ENCODE peak calls at places on chromosome 7, in six cellular contexts. One of them, this sample, is unnamed.
A peak's percentile ranks its signal among the peaks of the same experiment; 100 is the strongest.

GRCh38 chr7:131652194-131652593 is 95.8 kb upstream of the PODXL start:
- DNase-seq in A549: no peak
- DNase-seq in GM12878: no peak
- DNase-seq in HepG2: no peak
- DNase-seq in NB4: no peak
- DNase-seq in endothelial cell of umbilical vein: no peak
- DNase-seq in this sample: no peak

GRCh38 chr7:71829499-71829898 is 582.6 kb downstream of the CALN1 start:
- DNase-seq in A549: no peak
- DNase-seq in GM12878: no peak
- DNase-seq in HepG2: no peak
- DNase-seq in NB4: no peak
- DNase-seq in endothelial cell of umbilical vein: no peak
- DNase-seq in this sample: no peak

GRCh38 chr7:74655785-74656420 is 1.6 kb upstream of the GTF2I start:
- DNase-seq in A549: no peak
- DNase-seq in GM12878: no peak
- DNase-seq in HepG2: no peak
- DNase-seq in NB4: no peak
- DNase-seq in endothelial cell of umbilical vein: no peak
- DNase-seq in this sample: no peak

GRCh38 chr7:33771422-33771821 is 133.9 kb upstream of the BMPER start:
- DNase-seq in A549: no peak
- DNase-seq in GM12878: no peak
- DNase-seq in HepG2: no peak
- DNase-seq in NB4: no peak
- DNase-seq in endothelial cell of umbilical vein: no peak
- DNase-seq in this sample: no peak

GRCh38 chr7:121519548-121520521 is 123.7 kb upstream of the FAM3C start:
- DNase-seq in A549: no peak
- DNase-seq in GM12878: no peak
- DNase-seq in HepG2: no peak
- DNase-seq in NB4: no peak
- DNase-seq in endothelial cell of umbilical vein: no peak
- DNase-seq in this sample: no peak

GRCh38 chr7:19362099-19362498 is 216.9 kb upstream of the FERD3L start:
- DNase-seq in A549: no peak
- DNase-seq in GM12878: no peak
- DNase-seq in HepG2: no peak
- DNase-seq in NB4: no peak
- DNase-seq in endothelial cell of umbilical vein: no peak
- DNase-seq in this sample: no peak

GRCh38 chr7:20260219-20260618 is 43.0 kb upstream of the MACC1 start:
- DNase-seq in A549: no peak
- DNase-seq in GM12878: no peak
- DNase-seq in HepG2: no peak
- DNase-seq in NB4: no peak
- DNase-seq in endothelial cell of umbilical vein: peak; percentile 54
- DNase-seq in this sample: no peak

GRCh38 chr7:130486114-130486962 is 5.5 kb upstream of the MEST start:
- DNase-seq in A549: peak; percentile 95
- DNase-seq in GM12878: no peak
- DNase-seq in HepG2: peak; percentile 78
- DNase-seq in NB4: peak; percentile 95
- DNase-seq in endothelial cell of umbilical vein: peak; percentile 30
- DNase-seq in this sample: peak; percentile 55

GRCh38 chr7:142320883-142321282 is 63.0 kb upstream of the PRSS58 start:
- DNase-seq in A549: no peak
- DNase-seq in GM12878: no peak
- DNase-seq in HepG2: no peak
- DNase-seq in NB4: no peak
- DNase-seq in endothelial cell of umbilical vein: no peak
- DNase-seq in this sample: no peak

GRCh38 chr7:117313582-117313981 is 9.3 kb downstream of the WNT2 start:
- DNase-seq in A549: no peak
- DNase-seq in GM12878: no peak
- DNase-seq in HepG2: no peak
- DNase-seq in NB4: no peak
- DNase-seq in endothelial cell of umbilical vein: no peak
- DNase-seq in this sample: no peak

GRCh38 chr7:44534501-44534900 is 6.6 kb downstream of the NPC1L1 start:
- DNase-seq in A549: peak; percentile 56
- DNase-seq in GM12878: no peak
- DNase-seq in HepG2: peak; percentile 54
- DNase-seq in NB4: peak; percentile 75
- DNase-seq in endothelial cell of umbilical vein: peak; percentile 21
- DNase-seq in this sample: peak; percentile 80

GRCh38 chr7:43501881-43502280 is 81.0 kb upstream of the STK17A start:
- DNase-seq in A549: no peak
- DNase-seq in GM12878: no peak
- DNase-seq in HepG2: peak; percentile 94
- DNase-seq in NB4: no peak
- DNase-seq in endothelial cell of umbilical vein: no peak
- DNase-seq in this sample: no peak

GRCh38 chr7:37577901-37578300 is 105.7 kb upstream of the GPR141 start:
- DNase-seq in A549: no peak
- DNase-seq in GM12878: no peak
- DNase-seq in HepG2: no peak
- DNase-seq in NB4: no peak
- DNase-seq in endothelial cell of umbilical vein: no peak
- DNase-seq in this sample: no peak

GRCh38 chr7:18574676-18575075 is 79.1 kb downstream of the HDAC9 start:
- DNase-seq in A549: no peak
- DNase-seq in GM12878: no peak
- DNase-seq in HepG2: no peak
- DNase-seq in NB4: no peak
- DNase-seq in endothelial cell of umbilical vein: no peak
- DNase-seq in this sample: no peak

GRCh38 chr7:36911788-36912187 is 187.5 kb upstream of the AOAH start:
- DNase-seq in A549: peak; percentile 49
- DNase-seq in GM12878: no peak
- DNase-seq in HepG2: no peak
- DNase-seq in NB4: no peak
- DNase-seq in endothelial cell of umbilical vein: no peak
- DNase-seq in this sample: no peak

GRCh38 chr7:493661-494251 is 25.9 kb downstream of the PDGFA start:
- DNase-seq in A549: no peak
- DNase-seq in GM12878: no peak
- DNase-seq in HepG2: no peak
- DNase-seq in NB4: no peak
- DNase-seq in endothelial cell of umbilical vein: no peak
- DNase-seq in this sample: no peak

GRCh38 chr7:83065714-83066113 is 97.0 kb downstream of the PCLO start:
- DNase-seq in A549: no peak
- DNase-seq in GM12878: no peak
- DNase-seq in HepG2: no peak
- DNase-seq in NB4: peak; percentile 30
- DNase-seq in endothelial cell of umbilical vein: peak; percentile 36
- DNase-seq in this sample: no peak

GRCh38 chr7:94710256-94710655 is 54.3 kb upstream of the SGCE start:
- DNase-seq in A549: no peak
- DNase-seq in GM12878: no peak
- DNase-seq in HepG2: no peak
- DNase-seq in NB4: no peak
- DNase-seq in endothelial cell of umbilical vein: no peak
- DNase-seq in this sample: no peak

GRCh38 chr7:27899601-27900000 is 159.6 kb downstream of the TAX1BP1 start:
- DNase-seq in A549: no peak
- DNase-seq in GM12878: no peak
- DNase-seq in HepG2: no peak
- DNase-seq in NB4: peak; percentile 19
- DNase-seq in endothelial cell of umbilical vein: no peak
- DNase-seq in this sample: no peak

GRCh38 chr7:140230517-140230861 is 53.7 kb upstream of the KDM7A start:
- DNase-seq in A549: no peak
- DNase-seq in GM12878: no peak
- DNase-seq in HepG2: peak; percentile 35
- DNase-seq in NB4: no peak
- DNase-seq in endothelial cell of umbilical vein: no peak
- DNase-seq in this sample: peak; percentile 83

GRCh38 chr7:8035647-8036518 is 67.3 kb downstream of the GLCCI1 start:
- DNase-seq in A549: peak; percentile 35
- DNase-seq in GM12878: peak; percentile 23
- DNase-seq in HepG2: peak; percentile 44
- DNase-seq in NB4: peak; percentile 63
- DNase-seq in endothelial cell of umbilical vein: peak; percentile 46
- DNase-seq in this sample: no peak

GRCh38 chr7:128812514-128813168 is 17.6 kb upstream of the FLNC start:
- DNase-seq in A549: no peak
- DNase-seq in GM12878: no peak
- DNase-seq in HepG2: no peak
- DNase-seq in NB4: peak; percentile 96
- DNase-seq in endothelial cell of umbilical vein: no peak
- DNase-seq in this sample: peak; percentile 87

DNA sequence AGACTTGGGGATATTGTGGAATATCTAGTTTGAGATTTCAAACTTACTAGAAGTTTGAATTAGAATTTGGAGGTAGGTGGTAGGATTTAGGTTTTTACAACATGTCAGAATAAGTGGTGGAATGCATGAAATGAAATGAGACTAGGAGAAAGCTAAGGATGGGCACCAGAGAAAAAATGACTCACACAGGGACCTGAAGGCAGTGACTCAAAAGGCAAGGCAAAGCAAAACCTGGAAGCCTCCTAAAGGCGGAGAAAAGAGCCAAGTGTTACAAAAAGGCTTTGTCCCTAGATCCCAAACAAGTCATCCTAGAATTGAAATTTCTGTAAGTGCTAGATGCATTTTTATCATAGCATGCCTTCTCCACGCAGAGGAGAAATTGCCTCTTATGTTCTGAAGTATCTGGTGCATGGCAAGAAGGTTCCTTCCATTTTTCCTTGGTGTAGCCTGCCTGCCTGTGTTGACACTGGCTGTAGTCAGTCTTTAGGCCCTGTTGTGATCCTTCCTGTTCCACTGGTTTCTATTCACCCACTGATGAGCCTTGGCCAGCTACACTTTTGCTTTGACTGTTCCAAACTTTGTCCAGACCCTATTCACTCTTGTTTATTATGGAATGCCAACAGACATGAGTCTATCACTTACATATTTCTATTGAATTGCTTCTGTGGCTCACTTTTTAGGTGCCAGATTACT is 109.3 kb downstream of the ETV1 start:
- DNase-seq in A549: no peak
- DNase-seq in GM12878: no peak
- DNase-seq in HepG2: no peak
- DNase-seq in NB4: no peak
- DNase-seq in endothelial cell of umbilical vein: no peak
- DNase-seq in this sample: no peak
- TF ChIP-seq MYC in A549: no peak
- TF ChIP-seq MYC in GM12878: no peak
- TF ChIP-seq MYC in HepG2: no peak
- TF ChIP-seq MYC in NB4: no peak
- TF ChIP-seq MYC in endothelial cell of umbilical vein: no peak
- TF ChIP-seq MYC in this sample: no peak

GRCh38 chr7:68980011-68980410 is 618.3 kb upstream of the AUTS2 start:
- DNase-seq in A549: no peak
- DNase-seq in GM12878: no peak
- DNase-seq in HepG2: no peak
- DNase-seq in NB4: peak; percentile 2
- DNase-seq in endothelial cell of umbilical vein: no peak
- DNase-seq in this sample: no peak
- TF ChIP-seq MYC in A549: no peak
- TF ChIP-seq MYC in GM12878: no peak
- TF ChIP-seq MYC in HepG2: no peak
- TF ChIP-seq MYC in NB4: no peak
- TF ChIP-seq MYC in endothelial cell of umbilical vein: no peak
- TF ChIP-seq MYC in this sample: no peak

GRCh38 chr7:81715984-81716588 is 53.8 kb downstream of the HGF start:
- DNase-seq in A549: peak; percentile 75
- DNase-seq in GM12878: no peak
- DNase-seq in HepG2: peak; percentile 1
- DNase-seq in NB4: peak; percentile 27
- DNase-seq in endothelial cell of umbilical vein: peak; percentile 30
- DNase-seq in this sample: no peak

GRCh38 chr7:81719865-81720264 is 50.0 kb downstream of the HGF start:
- DNase-seq in A549: no peak
- DNase-seq in GM12878: no peak
- DNase-seq in HepG2: no peak
- DNase-seq in NB4: no peak
- DNase-seq in endothelial cell of umbilical vein: no peak
- DNase-seq in this sample: no peak

GRCh38 chr7:81725496-81726117 is 44.2 kb downstream of the HGF start:
- DNase-seq in A549: peak; percentile 28
- DNase-seq in GM12878: no peak
- DNase-seq in HepG2: no peak
- DNase-seq in NB4: no peak
- DNase-seq in endothelial cell of umbilical vein: no peak
- DNase-seq in this sample: no peak

GRCh38 chr7:81725003-81725402 is 44.8 kb downstream of the HGF start:
- DNase-seq in A549: no peak
- DNase-seq in GM12878: no peak
- DNase-seq in HepG2: no peak
- DNase-seq in NB4: no peak
- DNase-seq in endothelial cell of umbilical vein: no peak
- DNase-seq in this sample: no peak

DNA sequence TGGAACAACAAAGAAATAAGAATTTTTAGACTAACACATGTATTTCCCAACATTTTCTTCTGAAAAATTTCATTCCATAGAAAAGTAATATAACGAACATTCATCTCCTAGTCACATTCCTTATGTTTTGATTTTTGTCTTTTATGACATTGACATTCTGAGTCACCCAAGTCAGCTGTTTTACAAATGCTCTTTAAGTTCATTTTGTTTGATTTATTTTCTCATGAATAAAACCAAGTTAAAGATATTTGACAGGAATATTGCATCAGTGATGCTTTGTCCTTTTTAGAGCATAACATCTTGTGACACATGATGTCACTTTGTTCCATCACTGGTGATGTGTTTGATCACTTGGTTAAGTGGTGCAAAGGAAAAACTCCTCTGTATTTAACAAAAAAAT is 48.4 kb downstream of the HGF start:
- DNase-seq in A549: peak; percentile 3
- DNase-seq in GM12878: no peak
- DNase-seq in HepG2: no peak
- DNase-seq in NB4: no peak
- DNase-seq in endothelial cell of umbilical vein: no peak
- DNase-seq in this sample: no peak
- TF ChIP-seq MYC in A549: no peak
- TF ChIP-seq MYC in GM12878: no peak
- TF ChIP-seq MYC in HepG2: no peak
- TF ChIP-seq MYC in NB4: no peak
- TF ChIP-seq MYC in endothelial cell of umbilical vein: no peak
- TF ChIP-seq MYC in this sample: no peak

GRCh38 chr7:39127058-39127457 is 149.3 kb downstream of the POU6F2 start:
- DNase-seq in A549: no peak
- DNase-seq in GM12878: no peak
- DNase-seq in HepG2: no peak
- DNase-seq in NB4: peak; percentile 7
- DNase-seq in endothelial cell of umbilical vein: no peak
- DNase-seq in this sample: no peak

GRCh38 chr7:39130304-39130703 is 152.6 kb downstream of the POU6F2 start:
- DNase-seq in A549: no peak
- DNase-seq in GM12878: no peak
- DNase-seq in HepG2: no peak
- DNase-seq in NB4: no peak
- DNase-seq in endothelial cell of umbilical vein: no peak
- DNase-seq in this sample: no peak

GRCh38 chr7:39133088-39133487 is 155.4 kb downstream of the POU6F2 start:
- DNase-seq in A549: no peak
- DNase-seq in GM12878: no peak
- DNase-seq in HepG2: no peak
- DNase-seq in NB4: no peak
- DNase-seq in endothelial cell of umbilical vein: no peak
- DNase-seq in this sample: no peak

GRCh38 chr7:39132306-39132705 is 154.6 kb downstream of the POU6F2 start:
- DNase-seq in A549: no peak
- DNase-seq in GM12878: no peak
- DNase-seq in HepG2: no peak
- DNase-seq in NB4: no peak
- DNase-seq in endothelial cell of umbilical vein: no peak
- DNase-seq in this sample: no peak

GRCh38 chr7:39130740-39131538 is 153.2 kb downstream of the POU6F2 start:
- DNase-seq in A549: no peak
- DNase-seq in GM12878: no peak
- DNase-seq in HepG2: no peak
- DNase-seq in NB4: no peak
- DNase-seq in endothelial cell of umbilical vein: no peak
- DNase-seq in this sample: no peak
- TF ChIP-seq MYC in A549: no peak
- TF ChIP-seq MYC in GM12878: no peak
- TF ChIP-seq MYC in HepG2: no peak
- TF ChIP-seq MYC in NB4: no peak
- TF ChIP-seq MYC in endothelial cell of umbilical vein: no peak
- TF ChIP-seq MYC in this sample: no peak

This sample was measured in K562.